ENCODE peak calls at places on chromosomes 12 and 14, in five cellular contexts. J, R, B, P and Q are unnamed samples.
A peak's percentile ranks its signal among the peaks of the same experiment; 100 is the strongest.

GRCh38 chr14:69968151-69968550 is 88.9 kb downstream of the SMOC1 start:
- DNase-seq in J (no peak), R (no peak), B (no peak), P (no peak), Q (no peak)

GRCh38 chr12:116153983-116154382 is 123.5 kb downstream of the MED13L start:
- DNase-seq in J (no peak), R (no peak), B (no peak), P (no peak), Q (no peak)

GRCh38 chr14:93891756-93892504 is 35.2 kb upstream of the FAM181A start:
- DNase-seq in J (no peak), R (no peak), B (no peak), P (no peak), Q (no peak)

GRCh38 chr14:21014761-21015190 is 10.1 kb downstream of the NDRG2 start:
- DNase-seq in J (peak; percentile 76), R (peak; percentile 87), B (peak; percentile 87), P (peak; percentile 72), Q (peak; percentile 75)

GRCh38 chr12:31647106-31647505 is 12.4 kb upstream of the ETFBKMT start:
- DNase-seq in J (no peak), R (no peak), B (no peak), P (no peak), Q (no peak)

GRCh38 chr14:74649167-74649566 is 37.1 kb upstream of the LTBP2 start:
- DNase-seq in J (no peak), R (no peak), B (no peak), P (no peak), Q (no peak)

GRCh38 chr14:52602131-52602530 is 49.5 kb downstream of the GPR137C start:
- DNase-seq in J (no peak), R (no peak), B (no peak), P (no peak), Q (no peak)

GRCh38 chr14:67618617-67619063 is 1.1 kb upstream of the ARG2 start:
- DNase-seq in J (peak; percentile 71), R (peak; percentile 86), B (peak; percentile 22), P (peak; percentile 34), Q (peak; percentile 77)

GRCh38 chr12:93825501-93825888 is 148.3 kb downstream of the CRADD start:
- DNase-seq in J (no peak), R (no peak), B (no peak), P (no peak), Q (no peak)

GRCh38 chr14:42911642-42912041 is 1305.0 kb downstream of the LRFN5 start:
- DNase-seq in J (no peak), R (peak; percentile 57), B (no peak), P (no peak), Q (no peak)

GRCh38 chr12:67751376-67751928 is 102.9 kb downstream of the DYRK2 start:
- DNase-seq in J (no peak), R (peak; percentile 12), B (no peak), P (no peak), Q (no peak)

GRCh38 chr12:100574262-100575074 is 984 bp downstream of the GAS2L3 start:
- DNase-seq in J (no peak), R (peak; percentile 19), B (no peak), P (no peak), Q (no peak)

GRCh38 chr12:109777544-109777943 is 55.7 kb downstream of the TRPV4 start:
- DNase-seq in J (peak; percentile 38), R (peak; percentile 9), B (no peak), P (no peak), Q (no peak)

GRCh38 chr14:80491131-80491530 is 279.8 kb upstream of the DIO2 start:
- DNase-seq in J (no peak), R (peak; percentile 84), B (no peak), P (no peak), Q (no peak)

GRCh38 chr12:122064034-122064777 is 14.3 kb upstream of the MLXIP start:
- DNase-seq in J (no peak), R (peak; percentile 97), B (peak; percentile 35), P (no peak), Q (no peak)

GRCh38 chr12:6443361-6443983 is 1.3 kb upstream of the CD27 start:
- DNase-seq in J (no peak), R (no peak), B (no peak), P (no peak), Q (no peak)

GRCh38 chr14:68695326-68695768 is 97.5 kb downstream of the ZFP36L1 start:
- DNase-seq in J (no peak), R (peak; percentile 98), B (no peak), P (no peak), Q (no peak)

GRCh38 chr14:41607966-41608663 is 1.4 kb downstream of the LRFN5 start:
- DNase-seq in J (no peak), R (peak; percentile 33), B (no peak), P (no peak), Q (no peak)

GRCh38 chr12:122793685-122794106 is 19.3 kb downstream of the CCDC62 start:
- DNase-seq in J (peak; percentile 55), R (peak; percentile 77), B (peak; percentile 9), P (no peak), Q (no peak)

GRCh38 chr12:3081886-3082285 is 4.7 kb downstream of the TSPAN9 start:
- DNase-seq in J (no peak), R (no peak), B (no peak), P (no peak), Q (no peak)

GRCh38 chr14:78405071-78405856 is 235.1 kb downstream of the NRXN3 start:
- DNase-seq in J (no peak), R (no peak), B (no peak), P (no peak), Q (no peak)

DNA sequence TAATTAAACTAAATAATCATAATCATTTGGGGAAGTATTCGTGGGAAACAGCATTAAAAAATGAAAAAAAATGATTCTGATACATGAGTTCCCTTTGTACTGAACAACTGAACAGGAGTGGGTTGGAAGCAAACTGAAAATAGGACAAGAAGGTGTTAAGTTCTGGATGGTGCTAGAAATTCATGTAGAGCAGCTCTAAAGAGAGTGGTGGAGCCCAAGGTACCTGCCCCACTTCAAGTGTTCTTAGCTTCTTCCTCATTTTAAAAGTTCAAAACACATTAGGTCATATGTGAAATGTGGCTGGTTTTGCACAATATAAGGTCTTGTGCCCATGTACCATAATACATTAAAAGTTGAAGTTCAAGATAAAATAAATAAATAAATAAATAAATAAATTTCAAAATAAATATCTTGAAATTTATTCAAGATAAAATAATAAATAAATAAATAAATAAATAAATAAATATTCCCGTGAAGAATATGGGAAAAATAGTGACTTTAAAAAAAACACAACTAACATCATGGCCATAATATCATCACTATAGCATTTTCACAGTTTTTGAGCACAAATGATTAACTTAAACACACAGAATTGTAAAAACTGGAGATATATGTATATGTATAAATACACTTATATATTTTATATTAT is 191.5 kb upstream of the PRKD1 start:
- DNase-seq in J (no peak), R (no peak), B (no peak), P (no peak), Q (no peak)
- H3K9me3 ChIP-seq in J (no peaks in the 10 kb centered on the region), R (no peaks in the 10 kb centered on the region), B (no peaks in the 10 kb centered on the region), P (no peaks in the 10 kb centered on the region), Q (no peaks in the 10 kb centered on the region)

GRCh38 chr12:111768159-111768895 is 1.6 kb downstream of the ALDH2 start:
- DNase-seq in J (no peak), R (no peak), B (no peak), P (no peak), Q (no peak)
- H3K4me3 ChIP-seq in J (no peak overlapping the region), R (no peak overlapping the region), B (peak overlapping the region; percentile 80), P (no peak overlapping the region), Q (no peak overlapping the region)

GRCh38 chr14:40393143-40393542 is 960.9 kb upstream of the FBXO33 start:
- DNase-seq in J (no peak), R (no peak), B (no peak), P (no peak), Q (no peak)
- H3K9me3 ChIP-seq in J (no peaks in the 10 kb centered on the region), R (no peaks in the 10 kb centered on the region), B (no peaks in the 10 kb centered on the region), P (no peaks in the 10 kb centered on the region), Q (no peaks in the 10 kb centered on the region)

DNA sequence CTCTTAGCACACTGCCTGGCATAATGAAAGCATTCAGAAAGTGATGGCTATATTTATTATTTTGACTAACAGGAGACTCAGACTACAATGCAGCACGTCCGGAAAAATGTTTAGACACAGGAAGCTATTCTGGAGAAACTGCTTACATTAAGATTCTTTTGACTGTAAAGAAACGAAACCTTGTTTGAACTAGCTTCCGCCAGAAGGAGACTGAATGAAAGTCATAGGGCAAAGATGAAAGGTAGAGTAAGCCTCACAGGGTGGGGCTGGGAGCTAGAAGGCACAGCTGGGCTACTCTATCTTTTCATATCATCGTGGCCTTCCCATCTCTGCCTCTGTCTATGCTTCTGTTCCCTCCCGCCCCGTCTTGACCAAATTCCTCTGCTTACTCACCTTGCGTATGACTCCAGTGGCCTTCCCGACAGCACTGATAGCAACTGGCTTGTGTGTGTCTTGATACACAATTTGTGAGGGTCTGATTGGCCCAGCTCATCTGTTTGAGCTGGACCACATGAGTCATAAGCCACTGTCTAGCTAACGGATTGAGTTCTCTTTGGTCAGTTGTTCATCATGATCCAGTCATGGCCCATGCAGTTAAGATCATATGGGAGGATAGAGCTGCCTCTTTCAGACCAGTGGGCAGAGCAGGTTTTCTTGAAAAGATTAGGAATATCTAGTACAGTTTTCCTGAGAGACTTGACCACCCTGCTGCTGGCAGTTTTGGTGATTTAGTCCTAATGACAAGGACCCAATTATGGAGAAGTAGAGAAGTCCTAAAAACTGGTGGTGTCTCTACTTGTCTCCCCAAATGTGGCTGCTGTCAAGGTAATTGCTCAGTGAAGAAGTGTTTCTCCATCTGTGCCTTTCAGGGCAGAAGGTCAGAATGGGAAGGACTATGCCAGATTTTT is 151.5 kb upstream of the SLC38A2 start:
- DNase-seq in J (peak; percentile 56), R (peak; percentile 85), B (no peak), P (no peak), Q (peak; percentile 60)
- H3K4me3 ChIP-seq in J (no peak overlapping the region), R (peak overlapping the region; percentile 42), B (no peak overlapping the region), P (peak overlapping the region; percentile 77), Q (peak overlapping the region; percentile 44)

DNA sequence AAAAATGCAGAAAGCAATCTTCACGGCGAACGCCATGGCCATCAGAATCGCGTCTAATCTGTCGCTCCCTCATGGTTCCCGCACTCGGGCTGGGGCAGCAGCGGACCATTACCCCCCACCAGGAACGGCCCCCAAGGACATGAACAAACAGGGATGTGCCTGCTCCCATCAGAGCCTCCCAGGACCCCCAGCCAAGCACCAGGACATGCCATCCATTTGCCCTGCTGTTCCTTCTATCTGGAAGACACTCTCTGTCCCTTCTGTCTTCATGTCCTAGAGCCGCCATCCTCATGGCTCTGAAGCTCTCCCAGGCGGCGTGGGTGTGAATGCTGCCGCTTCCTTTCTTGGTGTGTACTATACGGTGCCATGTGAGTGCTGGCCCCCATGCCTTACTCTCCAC is 371.8 kb downstream of the BCL11B start:
- DNase-seq in J (no peak), R (no peak), B (no peak), P (no peak), Q (no peak)
- H3K9me3 ChIP-seq in J (no peaks in the 10 kb centered on the region), R (no peaks in the 10 kb centered on the region), B (no peaks in the 10 kb centered on the region), P (no peaks in the 10 kb centered on the region), Q (no peaks in the 10 kb centered on the region)

DNA sequence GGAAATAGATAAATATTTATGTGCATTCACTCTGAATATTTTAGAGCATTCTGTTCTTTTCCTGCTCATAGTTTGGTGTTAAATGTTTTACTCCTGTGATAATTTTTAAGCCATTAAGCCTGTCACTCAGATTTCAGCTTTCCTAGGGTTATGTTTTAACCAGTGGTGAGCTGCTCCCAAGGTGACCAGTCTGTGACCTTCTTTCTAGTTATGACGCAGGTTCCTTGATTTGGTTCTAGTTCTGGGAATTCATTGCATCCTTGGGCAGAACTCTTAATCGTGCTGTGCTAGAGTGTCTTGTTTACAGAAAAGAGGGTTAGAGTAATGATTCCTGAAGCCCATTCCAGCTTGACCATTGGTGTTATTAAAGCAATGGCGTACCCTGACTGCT is 2.2 kb downstream of the GABARAPL1 start:
- DNase-seq in J (no peak), R (no peak), B (no peak), P (no peak), Q (no peak)
- H3K4me3 ChIP-seq in J (no peak overlapping the region), R (peak overlapping the region; percentile 96), B (peak overlapping the region; percentile 71), P (peak overlapping the region; percentile 97), Q (no peak overlapping the region)